ENCODE peak calls at places on chromosomes 1 and 21, in four cellular contexts. G is AG04450, Q is PC-3, I is brain microvascular endothelial cell. U is an unnamed sample.

GRCh38 chr1:153506831-153507413 is 28.9 kb downstream of the S100A6 start:
- DNase-seq in G (peak; percentile 90), I (peak; percentile 77), Q (peak; percentile 94), U (peak; percentile 96)

GRCh38 chr1:19381261-19381660 is 69.1 kb downstream of the SLC66A1 start:
- DNase-seq in I (no peak), Q (no peak), G (no peak), U (no peak)

GRCh38 chr21:39048574-39048973 is 134.7 kb downstream of the PSMG1 start:
- DNase-seq in G (no peak), Q (peak; percentile 75), I (peak; percentile 43), U (peak; percentile 74)

GRCh38 chr1:68229927-68230812 is 2.2 kb downstream of the WLS start:
- DNase-seq in G (no peak), I (no peak), Q (no peak), U (peak; percentile 41)

GRCh38 chr1:54309631-54310366 is 96.4 kb downstream of the SSBP3 start:
- DNase-seq in G (no peak), I (no peak), Q (no peak), U (no peak)

GRCh38 chr1:26900815-26901511 is 696 bp upstream of the GPATCH3 start:
- DNase-seq in G (no peak), Q (no peak), I (no peak), U (no peak)

GRCh38 chr1:174786760-174787159 is 213.0 kb upstream of the CACYBP start:
- DNase-seq in I (no peak), G (no peak), Q (no peak), U (no peak)

GRCh38 chr21:45073301-45074047 is 906 bp upstream of the ADARB1 start:
- DNase-seq in Q (peak; percentile 70), G (no peak), I (peak; percentile 39), U (peak; percentile 19)

GRCh38 chr1:87953732-87954344 is 625.2 kb downstream of the LMO4 start:
- DNase-seq in G (peak; percentile 39), I (peak; percentile 74), Q (peak; percentile 79), U (peak; percentile 82)

GRCh38 chr1:184632415-184633175 is 122.1 kb downstream of the EDEM3 start:
- DNase-seq in Q (peak; percentile 72), I (no peak), G (no peak), U (no peak)

GRCh38 chr21:37631319-37632117 is 264.9 kb downstream of the DYRK1A start:
- DNase-seq in Q (peak; percentile 5), G (no peak), I (no peak), U (no peak)

GRCh38 chr1:179587336-179587735 is 4.3 kb upstream of the TDRD5 start:
- DNase-seq in I (no peak), G (no peak), Q (no peak), U (no peak)

GRCh38 chr1:179588425-179589024 is 3.1 kb upstream of the TDRD5 start:
- DNase-seq in G (no peak), I (no peak), Q (no peak), U (no peak)

GRCh38 chr1:179583869-179584268 is 7.8 kb upstream of the TDRD5 start:
- DNase-seq in Q (no peak), G (no peak), I (no peak), U (no peak)

GRCh38 chr1:179589524-179589923 is 2.1 kb upstream of the TDRD5 start:
- DNase-seq in G (no peak), I (no peak), Q (no peak), U (peak; percentile 11)

GRCh38 chr1:179586107-179586823 is 5.4 kb upstream of the TDRD5 start:
- DNase-seq in I (no peak), Q (peak; percentile 13), G (no peak), U (peak; percentile 21)
- TF ChIP-seq CTCF in I (peak; percentile 47), Q (peak; percentile 45), G (peak; percentile 34), U (no peak)

DNA sequence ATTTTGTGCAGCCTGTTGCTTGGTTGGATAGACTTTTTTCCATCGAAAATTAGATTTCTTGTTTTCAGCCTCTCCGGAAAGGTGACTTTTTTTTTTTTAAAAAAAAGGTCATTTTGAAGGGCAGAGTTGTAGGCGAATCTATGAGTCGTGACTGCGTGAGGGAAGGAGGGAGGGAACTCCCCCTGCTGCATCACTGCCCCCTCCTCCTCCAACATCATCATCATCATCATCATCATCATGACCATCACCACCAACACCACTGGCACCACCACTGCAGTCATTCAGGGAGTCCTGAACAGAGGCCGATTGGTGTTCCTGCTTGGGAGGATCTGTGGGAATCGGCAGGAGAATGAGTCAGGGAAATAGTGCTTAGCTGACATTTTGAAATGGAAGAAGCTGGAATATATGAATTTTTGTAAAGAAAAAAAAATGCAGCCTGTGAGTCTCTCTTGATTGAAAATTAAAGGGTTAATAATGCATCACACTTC is 1.2 kb downstream of the ATP1B1 start:
- DNase-seq in G (no peak), Q (peak; percentile 57), I (peak; percentile 60), U (peak; percentile 77)
- H3K4me3 ChIP-seq in G (peak overlapping the region; percentile 82), Q (peak overlapping the region; percentile 93), I (peak overlapping the region; percentile 72), U (peak overlapping the region; percentile 63)

DNA sequence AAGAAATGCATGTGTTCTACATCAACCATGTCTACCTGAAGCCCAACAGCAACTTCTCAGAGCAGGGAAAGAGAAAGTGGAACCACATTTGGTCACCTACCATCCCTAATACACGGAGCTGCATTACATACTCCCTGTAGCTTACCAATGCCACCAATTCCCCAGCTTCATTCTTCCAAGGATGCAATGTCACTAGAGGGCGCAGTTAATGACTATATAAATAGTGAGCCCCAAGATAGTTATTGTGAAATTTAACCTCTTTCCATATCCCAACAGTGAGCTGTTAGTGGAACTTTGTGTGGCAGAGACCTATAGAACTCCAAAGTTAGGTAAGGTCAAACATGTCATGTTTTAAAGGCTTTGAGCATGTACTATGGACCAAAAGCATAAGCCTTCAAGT is 618.3 kb downstream of the SMYD3 start:
- DNase-seq in I (peak; percentile 43), Q (peak; percentile 77), G (no peak), U (peak; percentile 60)
- TF ChIP-seq CTCF in I (peak; percentile 47), Q (peak; percentile 87), G (peak; percentile 32), U (peak; percentile 48)

GRCh38 chr1:158014702-158015320 is 21.4 kb downstream of the KIRREL1 start:
- DNase-seq in I (no peak), Q (no peak), G (no peak), U (no peak)

GRCh38 chr1:158011714-158012113 is 18.3 kb downstream of the KIRREL1 start:
- DNase-seq in Q (no peak), I (no peak), G (no peak), U (peak; percentile 30)

GRCh38 chr1:158017800-158018595 is 24.6 kb downstream of the KIRREL1 start:
- DNase-seq in I (no peak), Q (no peak), G (no peak), U (no peak)

GRCh38 chr1:158016651-158017335 is 23.3 kb downstream of the KIRREL1 start:
- DNase-seq in Q (peak; percentile 70), I (no peak), G (no peak), U (no peak)

GRCh38 chr1:158013840-158014520 is 20.5 kb downstream of the KIRREL1 start:
- DNase-seq in I (no peak), G (no peak), Q (no peak), U (no peak)
- H3K4me3 ChIP-seq in I (no peak overlapping the region), G (no peak overlapping the region), Q (no peak overlapping the region), U (no peak overlapping the region)

GRCh38 chr1:35005711-35006110 is 20.6 kb upstream of the TMEM35B start:
- DNase-seq in I (no peak), G (no peak), Q (no peak), U (no peak)

GRCh38 chr1:35001743-35002142 is 16.6 kb upstream of the TMEM35B start:
- DNase-seq in Q (no peak), I (no peak), G (no peak), U (no peak)
- TF ChIP-seq CTCF in Q (no peak), I (no peak), G (no peak), U (no peak)

GRCh38 chr1:203499643-203500278 is 5.8 kb downstream of the OPTC start:
- DNase-seq in G (no peak), I (no peak), Q (no peak), U (no peak)

GRCh38 chr1:203497378-203497777 is 3.4 kb downstream of the OPTC start:
- DNase-seq in G (no peak), I (no peak), Q (no peak), U (no peak)

GRCh38 chr1:203503851-203504250 is 9.9 kb downstream of the OPTC start:
- DNase-seq in G (no peak), Q (no peak), I (no peak), U (no peak)

GRCh38 chr1:203504400-203505250 is 10.7 kb downstream of the OPTC start:
- DNase-seq in I (peak; percentile 76), G (peak; percentile 61), Q (peak; percentile 94), U (peak; percentile 80)

DNA sequence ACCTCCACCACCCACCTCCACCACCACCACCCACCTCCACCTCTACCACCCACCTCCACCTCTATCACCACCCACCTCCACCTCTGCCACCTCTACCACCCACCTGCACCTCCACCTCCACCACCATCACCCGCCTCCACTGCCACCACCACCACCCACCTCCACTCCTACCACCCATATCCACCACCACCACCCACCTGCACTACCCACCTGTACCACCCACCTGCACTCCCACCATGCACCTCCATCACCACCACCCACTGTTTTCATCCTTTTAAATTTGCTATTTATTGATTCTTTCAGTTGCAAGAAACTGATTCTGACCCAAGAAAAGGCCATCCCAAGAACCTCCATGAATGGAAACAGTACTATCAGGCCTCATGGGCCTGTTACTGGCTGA is 6.3 kb downstream of the OPTC start:
- DNase-seq in I (no peak), G (no peak), Q (no peak), U (no peak)
- H3K4me3 ChIP-seq in I (no peak overlapping the region), G (no peak overlapping the region), Q (no peak overlapping the region), U (no peak overlapping the region)

U was measured in fibroblast of mammary gland.